ENCODE peak calls at places on chromosomes 5 and 9, in ten cellular contexts. Z, O, U, X, E, L, D, I, M and N are unnamed samples.

GRCh38 chr9:116030532-116030931 is 123.1 kb upstream of the PAPPA start:
- DNase-seq in Z (no peak), O (no peak), U (no peak), X (no peak), E (no peak), L (no peak), D (no peak), I (no peak), M (no peak), N (no peak)

GRCh38 chr9:134171316-134172197 is 7.2 kb upstream of the RNU6ATAC start:
- DNase-seq in Z (no peak), O (no peak), U (no peak), X (peak), E (no peak), L (no peak), D (no peak), I (peak), M (peak), N (no peak)

GRCh38 chr5:15704397-15704947 is 204.5 kb downstream of the FBXL7 start:
- DNase-seq in Z (no peak), O (no peak), U (no peak), X (no peak), E (no peak), L (no peak), D (no peak), I (peak), M (no peak), N (no peak)

GRCh38 chr5:128815201-128815600 is 150.1 kb upstream of the SLC27A6 start:
- DNase-seq in Z (no peak), O (no peak), U (no peak), X (no peak), E (no peak), L (no peak), D (no peak), I (no peak), M (no peak), N (no peak)

GRCh38 chr5:66494437-66494836 is 101.8 kb upstream of the MAST4 start:
- DNase-seq in Z (no peak), O (no peak), U (no peak), X (peak), E (no peak), L (no peak), D (no peak), I (no peak), M (no peak), N (no peak)

GRCh38 chr5:158895573-158895972 is 204.1 kb downstream of the EBF1 start:
- DNase-seq in Z (no peak), O (no peak), U (no peak), X (no peak), E (no peak), L (no peak), D (no peak), I (no peak), M (no peak), N (no peak)

GRCh38 chr5:78508231-78508765 is 140.3 kb downstream of the LHFPL2 start:
- DNase-seq in Z (no peak), O (no peak), U (no peak), X (no peak), E (no peak), L (no peak), D (no peak), I (peak), M (no peak), N (no peak)

GRCh38 chr9:13026956-13027355 is 252.1 kb downstream of the LURAP1L start:
- DNase-seq in Z (no peak), O (no peak), U (no peak), X (no peak), E (no peak), L (no peak), D (no peak), I (no peak), M (no peak), N (no peak)

GRCh38 chr5:141476132-141476909 is 555 bp downstream of the PCDHGC3 start:
- DNase-seq in Z (no peak), O (peak), U (peak), X (peak), E (no peak), L (no peak), D (peak), I (peak), M (no peak), N (no peak)

GRCh38 chr5:128749584-128749983 is 211.5 kb upstream of the FBN2 start:
- DNase-seq in Z (no peak), O (no peak), U (no peak), X (no peak), E (no peak), L (no peak), D (no peak), I (no peak), M (no peak), N (no peak)

GRCh38 chr5:165627548-165628170 is 2122.2 kb downstream of the MAT2B start:
- DNase-seq in Z (no peak), O (no peak), U (no peak), X (no peak), E (no peak), L (no peak), D (no peak), I (no peak), M (no peak), N (no peak)

GRCh38 chr9:94504358-94504757 is 50.5 kb upstream of the PCAT7 start:
- DNase-seq in Z (no peak), O (no peak), U (no peak), X (no peak), E (no peak), L (no peak), D (no peak), I (no peak), M (no peak), N (no peak)

GRCh38 chr5:135242021-135242480 is 157.0 kb downstream of the MACROH2A1 start:
- DNase-seq in Z (no peak), O (peak), U (no peak), X (no peak), E (no peak), L (no peak), D (no peak), I (peak), M (peak), N (no peak)

GRCh38 chr5:154487541-154487940 is 9.5 kb upstream of the HAND1 start:
- DNase-seq in Z (no peak), O (no peak), U (no peak), X (no peak), E (peak), L (no peak), D (no peak), I (no peak), M (no peak), N (no peak)

GRCh38 chr5:144598451-144599068 is 427.9 kb downstream of the KCTD16 start:
- DNase-seq in Z (no peak), O (no peak), U (no peak), X (no peak), E (no peak), L (no peak), D (no peak), I (no peak), M (no peak), N (no peak)